ENCODE peak calls at places on chromosomes 5 and 9, in five cellular contexts. D is vagina, W is mesendoderm, X is psoas muscle, J is fibroblast of lung. M is an unnamed sample.

GRCh38 chr9:88808019-88808656 is 183.1 kb upstream of the S1PR3 start:
- DNase-seq in J (peak; percentile 62), X (no peak), W (no peak), D (peak; percentile 72), M (no peak)

GRCh38 chr5:89900346-89900745 is 509.2 kb downstream of the CETN3 start:
- DNase-seq in X (no peak), J (no peak), D (no peak), W (no peak), M (no peak)

GRCh38 chr5:78449103-78449502 is 88.7 kb downstream of the SCAMP1 start:
- DNase-seq in J (no peak), X (no peak), D (no peak), W (no peak), M (no peak)

GRCh38 chr5:139982157-139982974 is 60.7 kb downstream of the NRG2 start:
- DNase-seq in X (no peak), D (no peak), J (peak; percentile 6), W (peak; percentile 27), M (no peak)

GRCh38 chr5:56279979-56280378 is 46.8 kb upstream of the ANKRD55 start:
- DNase-seq in X (no peak), W (peak; percentile 81), J (peak; percentile 78), D (peak; percentile 16), M (no peak)

GRCh38 chr5:110347781-110348180 is 378.7 kb downstream of the TMEM232 start:
- DNase-seq in J (no peak), D (no peak), X (no peak), W (no peak), M (no peak)

GRCh38 chr5:181060231-181060590 is 20.1 kb downstream of the BTNL9 start:
- DNase-seq in W (no peak), X (no peak), D (no peak), J (no peak), M (no peak)

GRCh38 chr5:82351754-82352145 is 73.6 kb upstream of the RPS23 start:
- DNase-seq in D (no peak), J (peak; percentile 90), W (peak; percentile 74), X (no peak), M (peak; percentile 60)

GRCh38 chr9:28365736-28366135 is 792.5 kb upstream of the C9orf72 start:
- DNase-seq in X (no peak), W (peak; percentile 4), D (no peak), J (no peak), M (no peak)

GRCh38 chr5:175750476-175751080 is 92.7 kb downstream of the HRH2 start:
- DNase-seq in W (no peak), X (no peak), J (no peak), D (peak; percentile 11), M (no peak)

GRCh38 chr9:135290086-135290485 is 189.5 kb upstream of the PPP1R26 start:
- DNase-seq in D (no peak), W (no peak), J (no peak), X (no peak), M (no peak)

GRCh38 chr5:172902497-172903472 is 56.4 kb upstream of the RPL26L1 start:
- DNase-seq in D (no peak), X (peak; percentile 83), W (peak; percentile 91), J (peak; percentile 89), M (peak; percentile 97)

GRCh38 chr9:118271936-118272335 is 567.7 kb downstream of the TLR4 start:
- DNase-seq in D (no peak), J (no peak), W (no peak), X (no peak), M (no peak)

GRCh38 chr5:2193142-2193922 is 310.6 kb upstream of the IRX4 start:
- DNase-seq in W (no peak), J (no peak), D (no peak), X (no peak), M (no peak)
- H3K27me3 ChIP-seq in W (no peaks in the 10 kb centered on the region), J (no peaks in the 10 kb centered on the region), D (no peaks in the 10 kb centered on the region), X (no peaks in the 10 kb centered on the region), M (no peaks in the 10 kb centered on the region)

GRCh38 chr9:127878652-127879377 is 1.3 kb upstream of the AK1 start:
- DNase-seq in D (no peak), W (no peak), X (no peak), J (no peak), M (no peak)
- H3K4me1 ChIP-seq in D (peaks cover 49% of the 10 kb centered on the region), W (no peaks in the 10 kb centered on the region), X (peaks cover 29% of the 10 kb centered on the region), J (peaks cover 20% of the 10 kb centered on the region), M (peaks cover 10% of the 10 kb centered on the region)

GRCh38 chr5:35903631-35904203 is 34.7 kb downstream of the CAPSL start:
- DNase-seq in X (no peak), W (no peak), J (no peak), D (no peak), M (no peak)

GRCh38 chr5:35908266-35908665 is 30.2 kb downstream of the CAPSL start:
- DNase-seq in J (no peak), W (no peak), X (no peak), D (no peak), M (no peak)

GRCh38 chr5:35902032-35902681 is 36.3 kb downstream of the CAPSL start:
- DNase-seq in J (peak; percentile 27), D (no peak), W (no peak), X (no peak), M (no peak)

GRCh38 chr5:35900997-35901396 is 37.4 kb downstream of the CAPSL start:
- DNase-seq in J (no peak), X (no peak), W (no peak), D (no peak), M (no peak)

GRCh38 chr5:35904443-35905132 is 33.8 kb downstream of the CAPSL start:
- DNase-seq in W (no peak), X (no peak), D (no peak), J (no peak), M (no peak)
- H3K4me3 ChIP-seq in W (no peak overlapping the region), X (no peak overlapping the region), D (no peak overlapping the region), J (no peak overlapping the region), M (no peak overlapping the region)

GRCh38 chr9:134169166-134169565 is 4.8 kb upstream of the RNU6ATAC start:
- DNase-seq in D (no peak), W (no peak), X (no peak), J (no peak), M (no peak)
- H3K27me3 ChIP-seq in D (no peaks in the 10 kb centered on the region), W (no peaks in the 10 kb centered on the region), X (no peaks in the 10 kb centered on the region), J (no peaks in the 10 kb centered on the region), M (no peaks in the 10 kb centered on the region)

DNA sequence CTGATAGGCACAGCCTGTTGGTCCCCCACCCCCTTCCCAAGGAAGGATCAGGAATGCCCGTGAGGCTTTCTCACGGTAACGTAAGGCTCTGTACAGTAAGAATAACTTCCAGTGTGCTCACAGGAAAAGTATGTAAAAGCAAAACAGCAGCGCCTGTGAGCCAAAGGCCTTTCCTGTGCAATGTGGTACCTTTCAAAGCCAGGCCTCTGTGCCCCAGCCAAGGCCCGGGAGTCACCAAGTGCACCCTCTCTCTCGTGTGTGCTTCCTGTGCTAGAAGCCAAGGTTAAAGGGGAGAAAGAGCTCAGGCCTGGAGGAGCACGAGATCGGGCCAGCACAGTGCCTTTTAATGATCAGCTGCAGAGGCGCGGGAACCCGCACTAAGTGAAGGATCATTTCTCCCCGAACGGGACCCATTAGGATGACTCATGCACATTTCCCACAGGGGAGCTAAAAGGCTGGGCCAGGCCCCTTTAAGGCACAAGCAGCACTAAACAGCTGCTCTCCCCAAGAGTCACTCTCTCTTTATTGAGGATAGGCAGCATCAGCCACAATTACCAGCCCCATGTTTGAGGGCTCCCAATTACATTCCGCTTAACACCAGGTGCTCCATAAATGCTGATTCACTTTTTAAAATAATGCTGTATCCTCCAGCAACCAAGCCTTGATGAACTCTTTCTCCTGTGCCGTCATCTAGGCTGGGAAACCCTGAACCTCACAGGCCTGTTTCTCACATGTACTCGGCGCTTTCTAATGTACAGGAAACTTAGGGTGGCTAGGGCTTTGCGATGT is 42.8 kb downstream of the SHB start:
- DNase-seq in D (no peak), W (peak; percentile 76), X (peak; percentile 40), J (peak; percentile 92), M (no peak)
- H3K4me1 ChIP-seq in D (peaks cover 59% of the 10 kb centered on the region), W (peaks cover 24% of the 10 kb centered on the region), X (peaks cover 44% of the 10 kb centered on the region), J (peaks cover 51% of the 10 kb centered on the region), M (peaks cover 51% of the 10 kb centered on the region)

DNA sequence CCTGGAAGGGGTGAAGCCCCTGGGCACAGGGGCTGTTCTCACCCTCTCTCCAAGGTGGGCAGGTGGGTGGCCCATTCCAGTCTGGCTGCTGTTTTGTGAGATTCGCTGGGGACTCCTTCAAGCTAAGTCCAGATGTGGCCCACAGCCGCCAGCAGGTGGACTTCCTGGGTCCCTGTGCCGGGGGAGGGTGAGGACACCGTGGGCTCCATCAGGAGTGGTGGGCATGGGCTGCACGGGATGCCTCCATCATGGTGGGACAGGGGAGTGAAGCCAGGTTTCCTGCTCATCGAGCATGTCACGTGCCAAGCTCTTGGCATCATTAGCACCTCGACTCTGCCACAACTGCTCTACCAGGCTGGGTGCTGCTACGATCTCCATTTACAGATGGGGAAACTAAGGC is 1.8 kb downstream of the NCS1 start:
- DNase-seq in X (no peak), W (no peak), D (no peak), J (no peak), M (no peak)
- H3K4me3 ChIP-seq in X (no peak overlapping the region), W (no peak overlapping the region), D (peak overlapping the region; percentile 97), J (peak overlapping the region; percentile 67), M (no peak overlapping the region)

GRCh38 chr9:137295313-137296213 is 6.5 kb downstream of the NRARP start:
- DNase-seq in J (no peak), X (no peak), W (no peak), D (no peak), M (peak; percentile 81)

GRCh38 chr9:137296214-137297059 is 5.6 kb downstream of the NRARP start:
- DNase-seq in X (no peak), D (no peak), J (peak; percentile 43), W (no peak), M (no peak)

GRCh38 chr9:137297966-137298365 is 4.1 kb downstream of the NRARP start:
- DNase-seq in J (no peak), W (no peak), D (no peak), X (no peak), M (no peak)

GRCh38 chr9:137298401-137298982 is 3.6 kb downstream of the NRARP start:
- DNase-seq in J (no peak), W (no peak), D (no peak), X (no peak), M (no peak)

GRCh38 chr9:137297060-137297664 is 4.9 kb downstream of the NRARP start:
- DNase-seq in D (no peak), J (no peak), X (no peak), W (no peak), M (no peak)
- H3K27me3 ChIP-seq in D (peaks cover 8% of the 10 kb centered on the region), J (peaks cover 28% of the 10 kb centered on the region), X (no peaks in the 10 kb centered on the region), W (peaks cover 8% of the 10 kb centered on the region), M (no peaks in the 10 kb centered on the region)

GRCh38 chr5:68261174-68262021 is 45.8 kb downstream of the PIK3R1 start:
- DNase-seq in J (peak; percentile 94), X (no peak), W (no peak), D (no peak), M (no peak)
- H3K4me1 ChIP-seq in J (peaks cover 24% of the 10 kb centered on the region), X (peaks cover 89% of the 10 kb centered on the region), W (no peaks in the 10 kb centered on the region), D (peaks cover 90% of the 10 kb centered on the region), M (peaks cover 9% of the 10 kb centered on the region)